ENCODE peak calls at places on chromosomes 11 and 22, in seven cellular contexts. E is aorta, J is GM12865, C is prostate gland, F is ovary, P is WERI-Rb-1, V is AG09309. G is an unnamed sample.

GRCh38 chr22:45273452-45274075 is 11.2 kb upstream of the UPK3A start:
- DNase-seq in E (no peak), J (no peak), C (no peak), F (no peak), P (no peak), V (no peak), G (no peak)

GRCh38 chr11:78504708-78505107 is 70.0 kb downstream of the NARS2 start:
- DNase-seq in E (no peak), J (no peak), C (no peak), F (no peak), P (no peak), V (no peak), G (no peak)

GRCh38 chr11:131579932-131580387 is 209.5 kb downstream of the NTM start:
- DNase-seq in E (no peak), J (peak), C (no peak), F (no peak), P (peak), V (peak), G (peak)

GRCh38 chr11:125062931-125063428 is at the start of gene SLC37A2:
- DNase-seq in E (peak), J (peak), C (peak), F (peak), P (peak), V (no peak), G (no peak)

GRCh38 chr11:113896156-113896879 is 8.3 kb upstream of the HTR3B start:
- DNase-seq in E (no peak), J (peak), C (peak), F (peak), P (peak), V (no peak), G (peak)

GRCh38 chr11:121225402-121225801 is 67.2 kb upstream of the SC5D start:
- DNase-seq in E (no peak), J (no peak), C (no peak), F (no peak), P (no peak), V (no peak), G (peak)

GRCh38 chr22:45516923-45517675 is 14.4 kb downstream of the FBLN1 start:
- DNase-seq in E (no peak), J (no peak), C (no peak), F (no peak), P (no peak), V (no peak), G (no peak)

GRCh38 chr11:86559311-86559945 is 113.0 kb downstream of the ME3 start:
- DNase-seq in E (no peak), J (no peak), C (no peak), F (peak), P (no peak), V (no peak), G (no peak)

GRCh38 chr22:35467788-35468187 is 67.8 kb downstream of the MCM5 start:
- DNase-seq in E (peak), J (no peak), C (peak), F (peak), P (peak), V (no peak), G (peak)

GRCh38 chr22:49016909-49017768 is 810.5 kb downstream of the BRD1 start:
- DNase-seq in E (peak), J (no peak), C (no peak), F (no peak), P (peak), V (no peak), G (no peak)